ENCODE peak calls at places on chromosomes 7 and 10, in ten cellular contexts. W, D, O, N, F, M, H, E, Q and X are unnamed samples.

GRCh38 chr10:3978762-3979161 is 193.8 kb upstream of the KLF6 start:
- DNase-seq in F (no peak), Q (no peak), D (no peak), H (no peak), N (no peak), M (no peak), E (no peak), W (no peak), O (no peak), X (no peak)

GRCh38 chr7:81430761-81431160 is 339.1 kb downstream of the HGF start:
- DNase-seq in D (no peak), E (no peak), Q (no peak), N (no peak), M (no peak), F (no peak), H (peak; percentile 96), O (no peak), W (no peak), X (no peak)

GRCh38 chr7:130899638-130900401 is 165.8 kb upstream of the KLF14 start:
- DNase-seq in H (no peak), O (peak; percentile 77), F (no peak), N (no peak), E (no peak), D (no peak), Q (no peak), W (no peak), M (no peak), X (no peak)

GRCh38 chr7:131293018-131293417 is 34.7 kb upstream of the MKLN1 start:
- DNase-seq in E (no peak), O (no peak), M (no peak), W (no peak), N (no peak), F (no peak), Q (no peak), D (no peak), H (peak; percentile 91), X (no peak)

GRCh38 chr7:3649250-3649649 is 348.2 kb downstream of the SDK1 start:
- DNase-seq in O (peak; percentile 25), F (no peak), Q (no peak), H (no peak), W (no peak), E (no peak), M (no peak), D (no peak), N (no peak), X (no peak)

GRCh38 chr7:166370-167060 is 25.9 kb upstream of the FAM20C start:
- DNase-seq in Q (no peak), E (no peak), M (no peak), F (no peak), N (no peak), O (no peak), D (no peak), H (no peak), W (no peak), X (no peak)

GRCh38 chr10:131205556-131205955 is 106.0 kb downstream of the TCERG1L start:
- DNase-seq in D (no peak), W (no peak), M (no peak), F (no peak), O (peak; percentile 2), H (no peak), Q (no peak), E (no peak), N (no peak), X (no peak)

GRCh38 chr7:78254397-78255055 is 456.0 kb downstream of the PHTF2 start:
- DNase-seq in Q (no peak), O (no peak), F (no peak), D (no peak), M (no peak), H (no peak), W (no peak), N (no peak), E (no peak), X (no peak)

GRCh38 chr10:102408728-102409603 is 9.6 kb downstream of the PSD start:
- DNase-seq in H (no peak), D (no peak), F (no peak), O (peak; percentile 47), N (peak; percentile 85), E (peak; percentile 52), Q (peak; percentile 64), W (peak; percentile 82), M (no peak), X (peak; percentile 75)

GRCh38 chr7:47323904-47324303 is 258.0 kb downstream of the TNS3 start:
- DNase-seq in N (no peak), D (no peak), F (no peak), H (no peak), Q (no peak), O (no peak), W (no peak), M (no peak), E (no peak), X (no peak)
- TF ChIP-seq CTCF in N (no peak), D (no peak), F (no peak), H (no peak), Q (no peak), O (no peak), W (no peak), M (no peak), E (no peak), X (no peak)

GRCh38 chr7:35799846-35800717 is 775 bp upstream of the SEPTIN7 start:
- DNase-seq in O (peak; percentile 86), E (peak; percentile 71), D (peak; percentile 89), Q (peak; percentile 96), M (peak; percentile 63), F (peak; percentile 90), W (peak; percentile 79), N (peak; percentile 75), H (no peak), X (peak; percentile 75)

GRCh38 chr7:35802102-35802466 is 1.2 kb downstream of the SEPTIN7 start:
- DNase-seq in N (no peak), Q (no peak), M (no peak), D (no peak), F (no peak), O (no peak), E (no peak), W (no peak), H (no peak), X (no peak)

GRCh38 chr7:35802649-35803048 is 1.8 kb downstream of the SEPTIN7 start:
- DNase-seq in O (no peak), Q (no peak), E (no peak), M (no peak), W (peak; percentile 27), N (peak; percentile 24), H (no peak), F (no peak), D (no peak), X (peak; percentile 18)

GRCh38 chr7:35800718-35801391 is at the start of gene SEPTIN7:
- DNase-seq in N (peak; percentile 95), Q (peak; percentile 99), H (peak; percentile 99), E (peak; percentile 97), O (peak; percentile 98), D (peak; percentile 99), W (peak; percentile 96), M (peak; percentile 95), F (peak; percentile 98), X (peak; percentile 95)

GRCh38 chr7:35801392-35802101 is 690 bp downstream of the SEPTIN7 start:
- DNase-seq in N (peak; percentile 68), M (peak; percentile 35), D (peak; percentile 69), F (peak; percentile 65), E (peak; percentile 65), Q (peak; percentile 89), O (peak; percentile 70), H (peak; percentile 70), W (peak; percentile 68), X (peak; percentile 57)
- TF ChIP-seq CTCF in N (peak; percentile 51), M (peak; percentile 64), D (peak; percentile 68), F (peak; percentile 46), E (peak; percentile 26), Q (peak; percentile 63), O (peak; percentile 34), H (peak; percentile 78), W (peak; percentile 37), X (peak; percentile 31)

GRCh38 chr7:107581387-107582013 is 1.5 kb downstream of the BCAP29 start:
- DNase-seq in D (no peak), H (peak; percentile 61), O (no peak), F (no peak), W (no peak), N (no peak), M (no peak), E (no peak), Q (no peak), X (no peak)

GRCh38 chr7:107579546-107579880 is 533 bp upstream of the BCAP29 start:
- DNase-seq in M (no peak), O (no peak), Q (no peak), H (no peak), E (no peak), N (no peak), F (no peak), D (no peak), W (peak; percentile 23), X (no peak)

GRCh38 chr7:107579881-107580715 is at the start of gene BCAP29:
- DNase-seq in O (peak; percentile 83), E (peak; percentile 51), H (peak; percentile 43), F (peak; percentile 85), M (peak; percentile 28), W (peak; percentile 89), Q (peak; percentile 81), D (peak; percentile 77), N (peak; percentile 87), X (peak; percentile 88)

GRCh38 chr7:107582906-107583305 is 2.9 kb downstream of the BCAP29 start:
- DNase-seq in E (no peak), H (peak; percentile 26), W (no peak), N (no peak), F (no peak), D (no peak), O (no peak), Q (no peak), M (no peak), X (no peak)

DNA sequence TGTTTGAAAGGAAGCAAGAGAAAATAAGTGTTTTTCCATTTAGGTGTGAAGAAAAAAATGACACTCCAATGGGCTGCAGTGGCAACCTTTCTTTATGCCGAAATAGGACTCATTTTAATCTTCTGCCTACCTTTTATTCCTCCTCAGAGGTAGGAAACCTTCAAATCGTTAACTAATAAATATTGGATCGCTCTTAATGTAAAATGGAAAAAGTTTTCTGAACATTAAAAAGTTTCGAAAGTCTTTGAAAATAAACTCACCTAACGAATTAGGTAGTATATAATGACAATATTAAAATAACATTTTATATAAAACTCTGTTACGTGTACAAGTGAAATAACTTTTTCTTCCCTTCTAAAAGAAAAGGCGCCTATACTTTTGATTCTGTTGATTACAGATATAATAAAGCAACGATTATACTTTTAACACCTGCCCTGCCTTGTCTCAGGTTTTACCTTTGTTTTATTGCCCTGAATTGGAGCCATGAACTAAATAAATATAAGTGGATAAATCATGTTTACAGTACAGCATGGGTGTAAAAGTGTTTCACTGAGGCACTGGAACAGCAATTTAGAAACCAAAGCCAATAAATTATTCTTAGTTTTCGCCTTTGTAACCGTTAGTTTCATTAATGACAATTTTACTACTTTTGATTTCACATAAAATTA is 804 bp downstream of the BCAP29 start:
- DNase-seq in N (no peak), Q (no peak), M (no peak), W (no peak), O (no peak), D (no peak), E (no peak), F (no peak), H (no peak), X (no peak)
- TF ChIP-seq CTCF in N (no peak), Q (no peak), M (no peak), W (no peak), O (no peak), D (no peak), E (no peak), F (no peak), H (no peak), X (no peak)

DNA sequence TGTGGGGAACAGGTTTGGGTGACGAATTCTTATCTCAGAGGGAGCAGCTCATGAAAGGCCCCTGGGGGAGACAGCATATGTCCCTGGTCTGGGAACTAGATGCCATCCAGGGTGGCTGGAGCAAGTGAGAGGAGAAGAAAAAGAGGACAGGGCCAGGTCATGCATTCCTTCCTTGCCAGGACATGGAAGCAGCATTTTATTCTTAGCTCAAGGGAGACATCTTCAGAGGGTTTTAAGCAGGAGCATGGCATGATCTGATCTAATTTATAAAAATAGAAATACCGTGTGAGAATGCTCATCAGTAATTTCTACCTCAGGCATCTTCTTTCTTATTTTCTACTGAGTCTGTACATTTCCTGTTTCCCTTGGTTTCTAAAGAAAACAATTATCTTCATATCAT is 386.0 kb downstream of the GALNT17 start:
- DNase-seq in F (no peak), M (no peak), N (no peak), D (no peak), O (no peak), Q (no peak), E (no peak), H (no peak), W (no peak), X (no peak)
- TF ChIP-seq CTCF in F (no peak), M (no peak), N (no peak), D (no peak), O (no peak), Q (peak; percentile 13), E (no peak), H (no peak), W (no peak), X (no peak)